ENCODE peak calls at places on chromosomes 1 and 21, in seven cellular contexts. Q, S, C, L, J, Z and N are unnamed samples.

GRCh38 chr1:24909388-24909898 is 20.6 kb downstream of the RUNX3 start:
- DNase-seq in C (no peak), Q (peak; percentile 78), J (no peak), Z (peak; percentile 79), S (peak; percentile 62), L (peak; percentile 75), N (no peak)

GRCh38 chr1:24043345-24044032 is 63.4 kb upstream of the SRSF10 start:
- DNase-seq in C (no peak), Q (no peak), J (no peak), Z (no peak), S (no peak), L (no peak), N (no peak)

GRCh38 chr1:212205843-212206242 is 79.4 kb upstream of the PPP2R5A start:
- DNase-seq in J (no peak), C (no peak), Q (no peak), S (no peak), Z (no peak), L (peak; percentile 46), N (no peak)

GRCh38 chr21:15183712-15184353 is 119.0 kb upstream of the NRIP1 start:
- DNase-seq in Q (no peak), L (no peak), S (no peak), J (no peak), Z (no peak), C (no peak), N (no peak)

GRCh38 chr1:214980931-214981330 is 101.6 kb upstream of the KCNK2 start:
- DNase-seq in S (no peak), J (no peak), C (no peak), Z (no peak), L (no peak), Q (no peak), N (no peak)

GRCh38 chr1:47590523-47591225 is 152.8 kb downstream of the FOXD2 start:
- DNase-seq in L (no peak), S (no peak), Q (no peak), Z (no peak), J (no peak), C (no peak), N (no peak)

GRCh38 chr1:192263436-192263835 is 53.4 kb upstream of the RGS21 start:
- DNase-seq in S (no peak), L (peak; percentile 89), J (no peak), C (no peak), Z (no peak), Q (no peak), N (no peak)

GRCh38 chr1:217534566-217534965 is 96.3 kb downstream of the GPATCH2 start:
- DNase-seq in L (no peak), J (no peak), S (no peak), C (no peak), Z (no peak), Q (no peak), N (no peak)

GRCh38 chr1:47818682-47819502 is 178.3 kb downstream of the TRABD2B start:
- DNase-seq in L (peak; percentile 6), Q (no peak), J (no peak), S (no peak), Z (no peak), C (no peak), N (no peak)

GRCh38 chr1:29461115-29461739 is 224.9 kb downstream of the PTPRU start:
- DNase-seq in Q (no peak), J (no peak), L (no peak), S (no peak), Z (no peak), C (no peak), N (no peak)

GRCh38 chr1:93552751-93553455 is 105.0 kb downstream of the FNBP1L start:
- DNase-seq in C (no peak), Z (peak; percentile 23), J (no peak), L (peak; percentile 82), Q (no peak), S (no peak), N (no peak)

GRCh38 chr1:228919919-228920318 is 184.6 kb downstream of the RHOU start:
- DNase-seq in C (no peak), J (no peak), Q (no peak), S (no peak), L (no peak), Z (no peak), N (no peak)

GRCh38 chr1:5637171-5637570 is 355.1 kb downstream of the NPHP4 start:
- DNase-seq in S (no peak), L (no peak), Q (no peak), C (no peak), Z (peak; percentile 31), J (no peak), N (no peak)

GRCh38 chr1:201019321-201019977 is 4.1 kb downstream of the KIF21B start:
- DNase-seq in S (peak; percentile 83), Q (peak; percentile 87), C (no peak), L (no peak), Z (no peak), J (no peak), N (no peak)

GRCh38 chr1:17335821-17336718 is 28.1 kb downstream of the PADI4 start:
- DNase-seq in S (peak; percentile 73), C (peak; percentile 39), Q (peak; percentile 75), L (peak; percentile 19), Z (peak; percentile 86), J (peak; percentile 80), N (peak; percentile 24)

GRCh38 chr1:244065960-244066388 is 14.9 kb downstream of the ZBTB18 start:
- DNase-seq in L (peak; percentile 93), Z (no peak), J (no peak), Q (no peak), C (no peak), S (no peak), N (no peak)

GRCh38 chr1:174398246-174398645 is 49.5 kb upstream of the GPR52 start:
- DNase-seq in Q (no peak), S (no peak), J (no peak), L (peak; percentile 93), Z (no peak), C (no peak), N (peak; percentile 16)

GRCh38 chr1:3924186-3924815 is 24.2 kb upstream of the C1orf174 start:
- DNase-seq in C (no peak), S (no peak), L (no peak), J (no peak), Q (peak; percentile 27), Z (no peak), N (no peak)

GRCh38 chr1:155134858-155135415 is 715 bp upstream of the SLC50A1 start:
- DNase-seq in C (peak; percentile 87), Z (peak; percentile 75), L (peak; percentile 98), S (peak; percentile 94), J (peak; percentile 92), Q (peak; percentile 93), N (peak; percentile 79)

DNA sequence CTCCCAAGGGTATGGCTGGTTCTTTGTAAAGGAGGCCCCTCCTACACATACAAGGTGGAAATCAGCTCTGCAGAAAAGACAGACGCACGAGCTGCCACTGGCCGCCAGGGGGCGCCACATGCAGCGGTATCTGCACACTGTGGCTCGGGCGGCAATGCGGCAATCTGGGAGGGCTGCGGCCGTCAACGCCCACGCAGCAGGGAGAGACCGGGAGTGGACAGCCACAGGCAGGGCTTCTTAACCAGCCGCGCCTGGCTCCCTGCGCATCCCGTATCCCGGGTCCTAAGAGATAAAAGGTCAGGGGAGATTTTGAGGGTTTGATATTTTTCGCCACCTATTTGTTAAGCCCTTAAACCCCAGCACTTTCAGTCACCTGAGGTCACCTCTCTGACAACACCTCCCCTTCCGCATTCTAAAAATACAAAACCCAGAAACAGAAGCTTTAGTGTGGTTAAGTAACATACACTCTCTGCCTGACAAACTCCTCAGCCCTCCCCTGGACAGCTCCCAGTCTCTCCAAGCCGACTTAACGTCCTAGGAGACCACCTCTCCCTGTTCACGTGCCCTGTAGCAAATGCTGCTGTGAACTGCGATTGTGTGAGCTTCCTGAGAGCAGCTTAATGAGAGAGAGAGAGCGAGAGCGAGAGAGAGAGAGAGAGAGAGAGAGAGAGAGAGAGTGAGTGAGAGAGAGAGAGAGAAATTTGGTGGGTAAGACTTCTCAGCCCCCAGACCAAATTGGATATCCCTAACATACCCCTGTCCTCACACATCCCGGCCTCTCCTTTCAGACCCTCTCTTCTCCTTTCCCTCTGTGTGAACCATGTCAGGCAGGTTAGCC is 13.5 kb upstream of the KCNA2 start:
- DNase-seq in Z (peak; percentile 95), J (peak; percentile 83), Q (peak; percentile 93), C (peak; percentile 24), L (peak; percentile 21), S (peak; percentile 84), N (peak; percentile 39)
- H3K4me3 ChIP-seq in Z (peak overlapping the region; percentile 39), J (no peak overlapping the region), Q (peak overlapping the region; percentile 49), C (no peak overlapping the region), L (no peak overlapping the region), S (no peak overlapping the region), N (no peak overlapping the region)

DNA sequence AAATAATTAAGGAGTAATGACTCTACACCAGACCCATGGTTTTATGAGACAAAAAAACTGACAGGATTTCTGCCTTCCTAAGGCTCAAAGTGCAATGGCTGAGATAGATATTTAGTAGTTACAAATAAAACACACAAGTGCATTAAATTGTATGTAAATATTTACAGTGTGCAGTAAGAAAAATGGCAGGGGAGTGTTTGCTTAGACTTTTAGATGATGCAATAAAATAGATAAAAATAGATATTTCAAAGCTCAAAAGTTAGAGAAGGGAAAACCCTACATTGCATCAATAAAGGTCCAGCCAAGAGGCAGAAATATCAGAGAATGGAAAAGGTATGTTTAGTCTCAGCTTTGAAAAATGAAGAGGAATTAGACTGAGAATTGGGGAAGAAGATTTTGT is 226.3 kb upstream of the FGGY start:
- DNase-seq in Q (no peak), J (no peak), S (no peak), C (no peak), Z (no peak), L (no peak), N (no peak)
- H3K4me3 ChIP-seq in Q (no peak overlapping the region), J (no peak overlapping the region), S (no peak overlapping the region), C (no peak overlapping the region), Z (no peak overlapping the region), L (no peak overlapping the region), N (no peak overlapping the region)

GRCh38 chr1:39205781-39206464 is 1.4 kb downstream of the MACF1 start:
- DNase-seq in S (no peak), L (no peak), J (no peak), Q (no peak), C (no peak), Z (no peak), N (no peak)

GRCh38 chr1:39204441-39205081 is at the start of gene MACF1:
- DNase-seq in Z (peak; percentile 62), S (peak; percentile 50), J (peak; percentile 81), L (peak; percentile 98), Q (no peak), C (no peak), N (peak; percentile 84)

GRCh38 chr1:39199593-39199992 is 4.9 kb upstream of the MACF1 start:
- DNase-seq in S (no peak), Q (no peak), J (no peak), C (no peak), Z (no peak), L (no peak), N (no peak)

GRCh38 chr1:39210649-39211048 is 6.2 kb downstream of the MACF1 start:
- DNase-seq in C (no peak), Q (no peak), J (no peak), L (no peak), S (no peak), Z (no peak), N (no peak)

GRCh38 chr1:39205102-39205780 is 746 bp downstream of the MACF1 start:
- DNase-seq in J (no peak), C (no peak), S (no peak), Q (no peak), Z (no peak), L (peak; percentile 75), N (peak; percentile 40)
- H3K4me3 ChIP-seq in J (peak overlapping the region; percentile 48), C (peak overlapping the region; percentile 31), S (peak overlapping the region; percentile 0), Q (peak overlapping the region; percentile 38), Z (peak overlapping the region; percentile 6), L (peak overlapping the region; percentile 85), N (peak overlapping the region; percentile 50)

DNA sequence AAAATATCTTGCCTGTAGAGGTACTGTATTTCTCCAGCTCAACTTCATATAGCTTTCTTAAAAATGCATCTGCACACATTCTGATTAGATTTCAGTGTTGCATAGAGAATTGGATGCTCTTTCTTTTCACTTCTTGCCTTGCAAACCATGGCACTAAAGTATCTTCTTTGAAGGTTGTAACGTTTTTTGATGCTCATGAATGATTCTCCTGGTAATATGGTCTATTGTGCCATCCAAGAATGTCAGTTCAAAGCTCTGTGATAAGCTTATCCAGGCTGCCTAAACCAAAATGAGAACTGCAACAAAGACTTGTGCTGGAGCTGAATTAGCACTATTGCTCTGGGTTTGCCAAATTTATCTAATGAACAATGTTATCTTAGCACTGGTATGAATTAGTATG is 1.9 kb downstream of the SGIP1 start:
- DNase-seq in Z (no peak), C (no peak), S (no peak), Q (no peak), J (no peak), L (no peak), N (no peak)
- H3K4me3 ChIP-seq in Z (no peak overlapping the region), C (peak overlapping the region; percentile 43), S (no peak overlapping the region), Q (peak overlapping the region; percentile 50), J (no peak overlapping the region), L (peak overlapping the region; percentile 71), N (no peak overlapping the region)